ENCODE peak calls at places on chromosome 21, in nine cellular contexts. Q is activated CD4-positive, alpha-beta T cell treated with anti-CD3 and anti-CD28 coated beads for 24 hours; P is activated T-helper 1 cell treated with Interleukin-2 at 50 U/mL for 16 hours; A is smooth muscle cell of the brain vasculature; H is GM23248; Y is CD8-positive, alpha-beta T cell; D is stimulated activated CD8-positive, alpha-beta memory T cell treated with anti-CD3 and anti-CD28 coated beads, Interleukin-15, amount 100 ng/mL, for 1 hour; C is endodermal cell; E is RWPE1. W is an unnamed sample.

GRCh38 chr21:29943885-29944284 is 4.1 kb upstream of the GRIK1 start:
- DNase-seq in P (no peak), Y (no peak), E (no peak), D (no peak), Q (no peak), H (no peak), C (peak), A (no peak), W (peak)

GRCh38 chr21:37413553-37414291 is 47.1 kb downstream of the DYRK1A start:
- DNase-seq in A (no peak), E (no peak), D (no peak), Q (no peak), Y (no peak), P (no peak), C (no peak), H (no peak), W (no peak)

GRCh38 chr21:22961248-22961647 is 1963.0 kb downstream of the NCAM2 start:
- DNase-seq in H (no peak), Y (no peak), A (no peak), D (no peak), E (no peak), Q (no peak), P (no peak), C (no peak), W (no peak)

GRCh38 chr21:45267390-45267760 is 20.3 kb downstream of the POFUT2 start:
- DNase-seq in Q (no peak), E (no peak), A (no peak), C (peak), Y (peak), P (no peak), D (no peak), H (no peak), W (no peak)

GRCh38 chr21:25107708-25108107 is 499.6 kb downstream of the MRPL39 start:
- DNase-seq in D (no peak), C (no peak), Y (no peak), Q (no peak), H (peak), A (no peak), P (no peak), E (peak), W (peak)

GRCh38 chr21:42319368-42319767 is 4.2 kb upstream of the TFF3 start:
- DNase-seq in P (no peak), C (no peak), E (no peak), Q (no peak), H (no peak), D (no peak), Y (peak), A (no peak), W (no peak)

GRCh38 chr21:34797202-34797527 is 128.4 kb downstream of the CLIC6 start:
- DNase-seq in P (no peak), H (no peak), D (no peak), C (no peak), Y (no peak), E (no peak), A (no peak), Q (no peak), W (no peak)

GRCh38 chr21:17440955-17441354 is 71.9 kb upstream of the CXADR start:
- DNase-seq in Y (no peak), E (no peak), Q (no peak), H (no peak), D (no peak), A (no peak), P (no peak), C (no peak), W (no peak)

GRCh38 chr21:42364304-42364865 is 1.9 kb downstream of the TFF1 start:
- DNase-seq in P (no peak), A (no peak), D (no peak), E (no peak), Q (no peak), C (no peak), H (no peak), Y (no peak), W (no peak)

GRCh38 chr21:38712076-38712475 is 93.7 kb upstream of the ETS2 start:
- DNase-seq in E (peak), A (no peak), D (no peak), Y (no peak), Q (no peak), C (peak), P (no peak), H (peak), W (peak)

W was measured in foreskin fibroblast.